ENCODE peak calls at places on chromosomes 12 and 14, in nine cellular contexts. G, I, D, O, H, Y, Q, F and X are unnamed samples.

GRCh38 chr12:29738416-29738815 is 45.3 kb downstream of the TMTC1 start:
- DNase-seq in G (no peak), I (no peak), D (no peak), O (no peak), H (no peak), Y (no peak), Q (no peak), F (no peak), X (no peak)

GRCh38 chr14:74401504-74402241 is 24.3 kb downstream of the SYNDIG1L start:
- DNase-seq in D (no peak), O (no peak), Y (no peak), I (peak), Q (peak), F (no peak), H (peak), G (no peak), X (no peak)

GRCh38 chr14:54577977-54578376 is 11.0 kb downstream of the SAMD4A start:
- DNase-seq in O (peak), I (no peak), D (no peak), Y (no peak), G (no peak), Q (no peak), F (no peak), H (no peak), X (no peak)

GRCh38 chr12:124916370-124917134 is 2.1 kb upstream of the UBC start:
- DNase-seq in Q (peak), D (peak), G (peak), O (peak), F (peak), I (no peak), H (no peak), Y (no peak), X (no peak)

GRCh38 chr12:11958216-11959091 is 112.3 kb upstream of the BCL2L14 start:
- DNase-seq in Y (no peak), O (peak), I (no peak), H (no peak), G (no peak), Q (no peak), F (no peak), D (no peak), X (no peak)

GRCh38 chr12:12606793-12607589 is 4.7 kb upstream of the CREBL2 start:
- DNase-seq in I (no peak), O (peak), H (no peak), D (no peak), G (no peak), F (no peak), Y (no peak), Q (no peak), X (no peak)

GRCh38 chr12:132803883-132804282 is 24.8 kb downstream of the GOLGA3 start:
- DNase-seq in F (no peak), D (no peak), G (no peak), O (no peak), H (no peak), Q (no peak), Y (no peak), I (no peak), X (no peak)

GRCh38 chr12:127516467-127516866 is 750.5 kb upstream of the TMEM132C start:
- DNase-seq in G (no peak), I (no peak), D (no peak), Q (no peak), H (no peak), Y (no peak), F (no peak), O (peak), X (no peak)

GRCh38 chr12:70242695-70243509 is at the start of gene CNOT2:
- DNase-seq in D (peak), Y (peak), G (peak), I (peak), O (peak), H (peak), Q (peak), F (peak), X (peak)

GRCh38 chr12:64385468-64385867 is 5.1 kb downstream of the C12orf56 start:
- DNase-seq in H (no peak), Y (no peak), Q (no peak), I (no peak), F (no peak), O (no peak), G (no peak), D (no peak), X (no peak)

GRCh38 chr12:64387201-64387816 is 3.2 kb downstream of the C12orf56 start:
- DNase-seq in G (no peak), O (no peak), Q (no peak), Y (no peak), I (no peak), D (no peak), F (no peak), H (no peak), X (no peak)

GRCh38 chr12:64392221-64392620 is 1.7 kb upstream of the C12orf56 start:
- DNase-seq in I (no peak), F (no peak), Y (no peak), G (no peak), D (no peak), Q (no peak), H (peak), O (peak), X (no peak)

GRCh38 chr12:64389154-64389553 is 1.4 kb downstream of the C12orf56 start:
- DNase-seq in Y (no peak), G (no peak), F (no peak), I (no peak), O (no peak), Q (no peak), H (no peak), D (no peak), X (no peak)

DNA sequence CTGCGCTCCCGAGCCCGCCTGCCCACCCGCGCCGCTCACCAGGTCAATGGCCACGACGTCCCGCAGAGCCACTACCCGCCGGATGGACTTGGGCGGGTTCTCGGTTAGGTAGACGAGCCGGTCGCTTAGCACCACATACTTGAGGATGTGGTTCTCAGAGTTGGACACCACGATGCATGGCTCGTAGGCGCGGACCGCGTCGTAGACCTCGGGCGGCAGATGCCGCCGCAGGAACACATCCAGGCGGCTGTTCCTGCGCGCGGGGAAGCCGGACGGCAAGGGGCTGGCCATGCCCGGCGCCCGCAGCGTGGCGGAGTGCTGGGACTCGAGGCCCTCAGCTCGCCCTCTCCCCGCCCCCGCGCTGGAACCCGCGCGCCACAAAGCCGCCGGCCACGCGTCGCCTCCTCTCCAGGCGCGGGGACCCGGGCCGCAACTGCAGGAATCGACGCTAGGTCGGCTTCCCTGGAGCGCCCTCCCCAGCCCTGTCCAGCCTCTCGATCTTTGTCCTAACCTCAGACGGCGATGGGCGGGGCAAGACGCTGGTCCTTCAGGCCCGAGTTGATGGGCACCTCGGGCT is at the start of gene C12orf56:
- DNase-seq in I (peak), Q (no peak), F (no peak), O (peak), Y (no peak), D (no peak), G (no peak), H (peak), X (no peak)
- TF ChIP-seq CTCF in I (no peak), Q (no peak), F (no peak), O (no peak), Y (no peak), D (no peak), G (no peak), H (no peak), X (no peak)

DNA sequence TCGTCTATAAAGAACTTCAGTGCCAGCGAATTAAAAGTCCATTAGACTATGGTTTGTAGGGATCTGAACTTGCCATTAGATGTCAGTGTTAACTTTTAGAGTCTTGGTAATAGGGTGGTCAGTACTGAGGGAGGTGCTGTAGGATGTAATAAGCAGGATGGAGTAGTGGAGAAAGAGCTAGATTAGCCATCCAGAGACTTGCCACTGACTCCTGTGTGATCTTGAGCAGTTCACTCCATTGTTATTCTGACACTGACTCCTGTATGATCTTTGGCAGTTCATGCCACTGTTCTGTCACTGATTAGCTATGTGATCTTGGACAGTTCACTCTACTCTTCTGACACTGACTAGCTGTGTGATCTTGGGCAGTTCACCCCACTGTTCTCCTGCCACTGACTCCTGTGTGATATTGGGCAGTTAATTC is 133.6 kb downstream of the TTLL5 start:
- DNase-seq in I (no peak), H (no peak), G (no peak), F (no peak), Y (no peak), O (peak), Q (no peak), D (no peak), X (no peak)
- TF ChIP-seq CTCF in I (no peak), H (peak), G (no peak), F (peak), Y (peak), O (peak), Q (no peak), D (no peak), X (no peak)

DNA sequence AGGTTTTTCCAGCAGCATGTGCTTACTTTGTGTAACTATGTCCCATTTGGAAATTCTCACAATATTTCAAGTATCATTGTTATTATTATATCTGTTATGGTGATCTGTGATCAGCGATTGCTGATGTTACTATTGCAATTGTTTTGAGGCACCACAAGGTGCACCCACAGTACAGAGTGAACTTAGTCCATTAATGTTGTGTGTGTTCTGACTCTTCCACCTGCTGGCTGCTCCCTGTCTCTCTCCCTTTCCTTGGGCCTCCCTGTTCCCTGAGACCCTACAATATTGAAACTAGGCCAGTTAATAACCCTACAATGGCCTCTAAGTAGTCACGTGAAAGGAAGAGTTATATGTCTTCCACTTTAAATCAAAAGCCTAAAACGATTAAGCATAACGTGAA is 153.9 kb downstream of the PIK3C2G start:
- DNase-seq in I (no peak), H (no peak), F (no peak), D (no peak), Y (no peak), G (no peak), Q (no peak), O (no peak), X (no peak)
- TF ChIP-seq CTCF in I (no peak), H (no peak), F (no peak), D (no peak), Y (no peak), G (no peak), Q (no peak), O (no peak), X (no peak)

GRCh38 chr12:75782182-75782581 is 249.4 kb downstream of the PHLDA1 start:
- DNase-seq in Q (no peak), Y (no peak), D (no peak), I (no peak), G (no peak), F (no peak), H (no peak), O (no peak), X (no peak)
- TF ChIP-seq CTCF in Q (no peak), Y (no peak), D (no peak), I (no peak), G (no peak), F (no peak), H (no peak), O (no peak), X (no peak)

GRCh38 chr14:65373011-65373670 is 39.4 kb upstream of the FUT8 start:
- DNase-seq in H (no peak), Q (no peak), F (no peak), O (no peak), G (no peak), D (no peak), I (no peak), Y (no peak), X (no peak)

GRCh38 chr14:65371784-65372183 is 40.7 kb upstream of the FUT8 start:
- DNase-seq in G (no peak), H (no peak), D (no peak), O (no peak), F (no peak), Y (no peak), I (no peak), Q (no peak), X (no peak)

GRCh38 chr14:65377576-65377975 is 35.0 kb upstream of the FUT8 start:
- DNase-seq in I (no peak), O (peak), Q (no peak), H (no peak), F (no peak), D (peak), G (no peak), Y (no peak), X (no peak)

GRCh38 chr14:65370890-65371289 is 41.6 kb upstream of the FUT8 start:
- DNase-seq in H (no peak), Y (no peak), O (no peak), F (no peak), G (no peak), Q (no peak), D (no peak), I (no peak), X (no peak)

GRCh38 chr14:65373671-65374039 is 38.9 kb upstream of the FUT8 start:
- DNase-seq in D (no peak), Q (no peak), F (no peak), I (no peak), O (no peak), H (no peak), Y (no peak), G (no peak), X (no peak)
- TF ChIP-seq CTCF in D (no peak), Q (no peak), F (no peak), I (no peak), O (no peak), H (no peak), Y (no peak), G (no peak), X (no peak)

DNA sequence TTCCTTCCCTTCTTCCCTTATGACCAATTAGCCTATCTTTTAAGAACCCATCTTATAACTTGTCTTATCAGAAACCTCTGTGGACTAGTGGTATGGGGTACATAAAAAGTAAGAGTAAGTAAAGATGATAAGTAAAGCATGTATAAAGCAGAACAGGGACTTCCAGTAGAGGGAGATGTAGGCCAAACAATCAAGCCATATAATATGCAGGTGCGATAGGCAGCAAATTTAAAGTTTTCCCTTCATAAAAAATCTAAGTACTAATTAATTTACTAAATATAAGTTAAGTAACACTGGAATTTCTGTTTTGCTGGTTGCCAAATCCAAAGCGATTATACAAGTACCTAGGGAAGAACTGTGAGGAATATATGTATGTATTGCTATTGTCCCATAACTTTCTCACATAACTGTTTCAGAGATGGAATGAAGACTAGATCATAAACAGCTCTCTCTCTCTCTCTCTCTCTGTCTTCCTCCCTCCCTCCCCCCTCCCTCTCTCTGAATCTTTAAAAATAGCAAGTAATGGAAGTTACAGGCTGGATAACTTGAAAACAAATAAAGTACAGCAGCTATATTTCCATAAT is 25.7 kb downstream of the METTL25 start:
- DNase-seq in O (peak), Q (no peak), I (no peak), Y (no peak), F (no peak), H (no peak), D (no peak), G (no peak), X (no peak)
- TF ChIP-seq CTCF in O (peak), Q (no peak), I (peak), Y (peak), F (peak), H (peak), D (no peak), G (no peak), X (no peak)

DNA sequence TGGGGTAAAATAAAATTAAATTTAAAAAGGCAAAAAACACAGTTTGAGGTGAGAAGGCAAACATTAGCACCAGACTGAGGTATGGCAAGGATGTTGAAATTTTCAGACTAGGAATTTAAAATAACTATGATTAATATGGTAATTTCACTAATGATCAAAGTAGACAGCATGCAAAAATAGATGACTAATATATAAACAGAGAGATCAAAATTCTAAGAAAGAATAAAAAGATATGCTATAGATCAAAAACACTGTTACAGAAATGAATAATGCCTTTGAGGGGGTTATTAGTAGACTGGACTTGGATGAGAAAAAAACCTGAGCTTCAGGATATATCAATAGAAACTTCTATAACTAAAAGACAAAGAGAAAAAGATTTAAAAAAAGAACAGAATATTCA is 14.4 kb upstream of the GALNT8 start:
- DNase-seq in H (no peak), O (no peak), D (no peak), G (no peak), I (no peak), Q (no peak), F (no peak), Y (no peak), X (no peak)
- TF ChIP-seq CTCF in H (no peak), O (no peak), D (no peak), G (no peak), I (no peak), Q (no peak), F (no peak), Y (no peak), X (no peak)